ENCODE peak calls at places on chromosome 6, in six cellular contexts. W is iris pigment epithelial cell; O is GM06990; C is neural crest cell; X is DMS79; I is activated T-cell treated with anti-CD3 and anti-CD28 coated beads, Interleukin-2, amount 50 U/mL, for 4 hours. Y is an unnamed sample.

GRCh38 chr6:130593948-130594347 is 228.1 kb downstream of the TMEM200A start:
- DNase-seq in W (no peak), O (no peak), C (no peak), X (no peak), I (no peak), Y (no peak)

GRCh38 chr6:128474933-128475332 is 45.5 kb downstream of the PTPRK start:
- DNase-seq in W (no peak), O (no peak), C (no peak), X (no peak), I (no peak), Y (no peak)

GRCh38 chr6:31791324-31792089 is 4.0 kb downstream of the VARS1 start:
- DNase-seq in W (peak; percentile 37), O (no peak), C (peak; percentile 74), X (no peak), I (no peak), Y (peak; percentile 66)

GRCh38 chr6:169833258-169833794 is 81.9 kb downstream of the ERMARD start:
- DNase-seq in W (no peak), O (no peak), C (no peak), X (no peak), I (no peak), Y (no peak)

GRCh38 chr6:26607434-26608230 is 10.9 kb downstream of the ABT1 start:
- DNase-seq in W (peak; percentile 62), O (peak; percentile 33), C (peak; percentile 46), X (peak; percentile 0), I (peak; percentile 40), Y (peak; percentile 54)

GRCh38 chr6:3525915-3526314 is 69.1 kb upstream of the SLC22A23 start:
- DNase-seq in W (no peak), O (no peak), C (no peak), X (no peak), I (no peak), Y (no peak)

GRCh38 chr6:165847407-165848098 is 184.5 kb upstream of the PDE10A start:
- DNase-seq in W (no peak), O (no peak), C (no peak), X (no peak), I (no peak), Y (no peak)

GRCh38 chr6:41560440-41561192 is 14.4 kb downstream of the FOXP4 start:
- DNase-seq in W (no peak), O (peak; percentile 81), C (no peak), X (no peak), I (peak; percentile 73), Y (no peak)

GRCh38 chr6:115195239-115195638 is 852.4 kb upstream of the HS3ST5 start:
- DNase-seq in W (no peak), O (no peak), C (no peak), X (no peak), I (no peak), Y (no peak)

GRCh38 chr6:22448311-22448711 is 121.1 kb upstream of the HDGFL1 start:
- DNase-seq in W (peak; percentile 95), O (no peak), C (no peak), X (no peak), I (no peak), Y (no peak)

GRCh38 chr6:63352587-63353281 is 33.0 kb upstream of the LGSN start:
- DNase-seq in W (peak; percentile 51), O (peak; percentile 81), C (peak; percentile 10), X (no peak), I (no peak), Y (peak; percentile 50)

GRCh38 chr6:24923885-24924401 is 11.8 kb downstream of the RIPOR2 start:
- DNase-seq in W (no peak), O (no peak), C (no peak), X (no peak), I (no peak), Y (no peak)

GRCh38 chr6:158121335-158121734 is 46.7 kb downstream of the SERAC1 start:
- DNase-seq in W (no peak), O (no peak), C (no peak), X (no peak), I (no peak), Y (no peak)

GRCh38 chr6:110548124-110548847 is 71.9 kb upstream of the SLC22A16 start:
- DNase-seq in W (no peak), O (no peak), C (no peak), X (no peak), I (no peak), Y (no peak)

GRCh38 chr6:32968770-32969684 is 633 bp downstream of the BRD2 start:
- DNase-seq in W (peak; percentile 89), O (peak; percentile 83), C (peak; percentile 63), X (peak; percentile 83), I (peak; percentile 72), Y (peak; percentile 95)

GRCh38 chr6:105755885-105756284 is 330.3 kb upstream of the PRDM1 start:
- DNase-seq in W (no peak), O (no peak), C (no peak), X (no peak), I (no peak), Y (no peak)

GRCh38 chr6:25652007-25652515 is at the start of gene SCGN:
- DNase-seq in W (peak; percentile 53), O (peak; percentile 5), C (peak; percentile 77), X (peak; percentile 17), I (no peak), Y (peak; percentile 18)

GRCh38 chr6:3762359-3762758 is 10.8 kb upstream of the PXDC1 start:
- DNase-seq in W (no peak), O (no peak), C (no peak), X (no peak), I (no peak), Y (no peak)

GRCh38 chr6:11469684-11470083 is 67.9 kb upstream of the TMEM170B start:
- DNase-seq in W (no peak), O (no peak), C (no peak), X (no peak), I (no peak), Y (no peak)

GRCh38 chr6:7196019-7196402 is 88.2 kb downstream of the RREB1 start:
- DNase-seq in W (no peak), O (no peak), C (no peak), X (no peak), I (no peak), Y (no peak)

GRCh38 chr6:43630980-43631619 is 2.0 kb upstream of the GTPBP2 start:
- DNase-seq in W (no peak), O (no peak), C (no peak), X (no peak), I (no peak), Y (no peak)

GRCh38 chr6:43739642-43740091 is 30.3 kb upstream of the VEGFA start:
- DNase-seq in W (no peak), O (no peak), C (no peak), X (no peak), I (no peak), Y (no peak)

GRCh38 chr6:3623451-3624267 is 127.9 kb downstream of the PXDC1 start:
- DNase-seq in W (no peak), O (no peak), C (no peak), X (no peak), I (no peak), Y (no peak)

GRCh38 chr6:35568967-35569606 is 56.4 kb upstream of the TULP1 start:
- DNase-seq in W (no peak), O (peak; percentile 24), C (peak; percentile 26), X (no peak), I (peak; percentile 20), Y (peak; percentile 39)

GRCh38 chr6:91653324-91653723 is 1066.5 kb upstream of the MAP3K7 start:
- DNase-seq in W (no peak), O (no peak), C (no peak), X (no peak), I (no peak), Y (no peak)

GRCh38 chr6:83808005-83808404 is 45.2 kb upstream of the RIPPLY2 start:
- DNase-seq in W (no peak), O (no peak), C (no peak), X (no peak), I (no peak), Y (no peak)

GRCh38 chr6:42984924-42985475 is 630 bp downstream of the PPP2R5D start:
- DNase-seq in W (peak; percentile 18), O (no peak), C (peak; percentile 12), X (no peak), I (no peak), Y (no peak)

GRCh38 chr6:100565439-100566104 is 100.9 kb upstream of the SIM1 start:
- DNase-seq in W (no peak), O (no peak), C (no peak), X (no peak), I (no peak), Y (no peak)

GRCh38 chr6:167550936-167551633 is 226.2 kb downstream of the TTLL2 start:
- DNase-seq in W (peak; percentile 27), O (no peak), C (no peak), X (peak; percentile 50), I (no peak), Y (no peak)

GRCh38 chr6:90068264-90068663 is 174.0 kb downstream of the GJA10 start:
- DNase-seq in W (peak; percentile 82), O (no peak), C (no peak), X (no peak), I (no peak), Y (peak; percentile 35)

GRCh38 chr6:89501239-89501638 is 68.3 kb downstream of the ANKRD6 start:
- DNase-seq in W (peak; percentile 7), O (no peak), C (no peak), X (no peak), I (no peak), Y (no peak)

GRCh38 chr6:118618676-118619377 is 32.6 kb downstream of the CEP85L start:
- DNase-seq in W (peak; percentile 35), O (peak; percentile 28), C (peak; percentile 50), X (no peak), I (peak; percentile 69), Y (no peak)

Y was measured in HCEC 1CT.